ENCODE peak calls at places on chromosome 16, in ten cellular contexts. K is Caki2; L is EH; V is stimulated activated CD4-positive, alpha-beta T cell treated with anti-CD3 and anti-CD28 coated beads, Interleukin-1b, Interleukin-23, amount 100 ng/mL, for 24 hours; G is dermis microvascular lymphatic vessel endothelial cell; T is GM04504; F is NCI-H2081; Q is HEK293T; B is activated CD4-positive, alpha-beta T cell treated with anti-CD3 and anti-CD28 coated beads, Interleukin-2, amount 10 ng/mL, durations not matched to agents 7 days and 5 days; X is effector memory CD8-positive, alpha-beta T cell. R is an unnamed sample.

GRCh38 chr16:14369734-14370598 is 260.1 kb downstream of the PARN start:
- DNase-seq in K (no peak), L (peak; percentile 70), V (no peak), G (peak; percentile 53), T (no peak), F (no peak), Q (no peak), B (no peak), X (no peak), R (no peak)

GRCh38 chr16:20611975-20612471 is 35.9 kb upstream of the ACSM2B start:
- DNase-seq in K (no peak), L (no peak), V (no peak), G (no peak), T (no peak), F (no peak), Q (no peak), B (no peak), X (no peak), R (no peak)

GRCh38 chr16:51592013-51592501 is 441.0 kb upstream of the SALL1 start:
- DNase-seq in K (peak; percentile 41), L (no peak), V (no peak), G (no peak), T (no peak), F (peak; percentile 9), Q (peak; percentile 14), B (no peak), X (no peak), R (no peak)

GRCh38 chr16:88468289-88469129 is 15.4 kb downstream of the ZFPM1 start:
- DNase-seq in K (peak; percentile 80), L (peak; percentile 55), V (no peak), G (no peak), T (no peak), F (no peak), Q (peak; percentile 66), B (peak; percentile 30), X (no peak), R (peak; percentile 62)

GRCh38 chr16:50857881-50858280 is 116.0 kb downstream of the CYLD start:
- DNase-seq in K (no peak), L (no peak), V (no peak), G (no peak), T (no peak), F (no peak), Q (no peak), B (no peak), X (no peak), R (no peak)

GRCh38 chr16:89893642-89894548 is 20.5 kb downstream of the TCF25 start:
- DNase-seq in K (no peak), L (no peak), V (no peak), G (no peak), T (no peak), F (no peak), Q (no peak), B (no peak), X (no peak), R (no peak)

GRCh38 chr16:87828071-87828971 is 41.0 kb downstream of the SLC7A5 start:
- DNase-seq in K (no peak), L (no peak), V (no peak), G (no peak), T (no peak), F (peak; percentile 77), Q (no peak), B (no peak), X (no peak), R (no peak)

GRCh38 chr16:57192720-57193486 is 6.8 kb downstream of the RSPRY1 start:
- DNase-seq in K (no peak), L (peak; percentile 47), V (no peak), G (no peak), T (no peak), F (no peak), Q (no peak), B (no peak), X (no peak), R (no peak)

GRCh38 chr16:67723151-67723915 is 4.2 kb upstream of the GFOD2 start:
- DNase-seq in K (peak; percentile 30), L (peak; percentile 93), V (no peak), G (no peak), T (peak; percentile 72), F (no peak), Q (no peak), B (no peak), X (no peak), R (peak; percentile 51)

GRCh38 chr16:28494141-28494851 is at the start of gene APOBR:
- DNase-seq in K (no peak), L (no peak), V (peak; percentile 71), G (no peak), T (no peak), F (no peak), Q (no peak), B (peak; percentile 94), X (peak; percentile 87), R (peak; percentile 72)

GRCh38 chr16:49552273-49552928 is 178.8 kb downstream of the C16orf78 start:
- DNase-seq in K (no peak), L (no peak), V (no peak), G (no peak), T (no peak), F (no peak), Q (no peak), B (no peak), X (no peak), R (no peak)

GRCh38 chr16:4140652-4141051 is 24.4 kb upstream of the ADCY9 start:
- DNase-seq in K (peak; percentile 58), L (peak; percentile 62), V (no peak), G (no peak), T (no peak), F (no peak), Q (no peak), B (no peak), X (no peak), R (no peak)

GRCh38 chr16:29806641-29807425 is 504 bp downstream of the MAZ start:
- DNase-seq in K (peak; percentile 81), L (peak; percentile 47), V (no peak), G (no peak), T (no peak), F (peak; percentile 84), Q (peak; percentile 71), B (peak; percentile 64), X (no peak), R (peak; percentile 81)

GRCh38 chr16:84040823-84041391 is 1.7 kb downstream of the SLC38A8 start:
- DNase-seq in K (no peak), L (peak; percentile 85), V (no peak), G (no peak), T (peak; percentile 66), F (no peak), Q (no peak), B (no peak), X (no peak), R (peak; percentile 57)

GRCh38 chr16:67767953-67768352 is 38.4 kb downstream of the RANBP10 start:
- DNase-seq in K (no peak), L (peak; percentile 78), V (no peak), G (no peak), T (peak; percentile 11), F (no peak), Q (no peak), B (no peak), X (no peak), R (peak; percentile 51)

GRCh38 chr16:600781-601180 is 10.9 kb downstream of the RAB40C start:
- DNase-seq in K (no peak), L (peak; percentile 20), V (no peak), G (no peak), T (no peak), F (no peak), Q (no peak), B (no peak), X (no peak), R (no peak)

GRCh38 chr16:76583466-76583865 is 306.3 kb downstream of the CNTNAP4 start:
- DNase-seq in K (no peak), L (no peak), V (no peak), G (no peak), T (no peak), F (peak; percentile 91), Q (no peak), B (no peak), X (no peak), R (peak; percentile 33)

GRCh38 chr16:58692450-58692849 is 7.9 kb upstream of the SLC38A7 start:
- DNase-seq in K (no peak), L (no peak), V (no peak), G (no peak), T (no peak), F (no peak), Q (no peak), B (no peak), X (no peak), R (no peak)

GRCh38 chr16:86495756-86496261 is 14.5 kb upstream of the FOXF1 start:
- DNase-seq in K (no peak), L (no peak), V (no peak), G (no peak), T (no peak), F (no peak), Q (no peak), B (no peak), X (no peak), R (no peak)

GRCh38 chr16:84137287-84137686 is 7.7 kb downstream of the HSDL1 start:
- DNase-seq in K (no peak), L (no peak), V (no peak), G (no peak), T (no peak), F (no peak), Q (no peak), B (no peak), X (no peak), R (no peak)

GRCh38 chr16:55326261-55326802 is 2.3 kb downstream of the IRX6 start:
- DNase-seq in K (no peak), L (no peak), V (no peak), G (no peak), T (no peak), F (no peak), Q (no peak), B (no peak), X (no peak), R (no peak)

GRCh38 chr16:7332611-7333010 is at the start of gene RBFOX1:
- DNase-seq in K (no peak), L (no peak), V (no peak), G (no peak), T (no peak), F (no peak), Q (no peak), B (no peak), X (no peak), R (no peak)

GRCh38 chr16:53545433-53545832 is 42.4 kb upstream of the AKTIP start:
- DNase-seq in K (no peak), L (no peak), V (no peak), G (no peak), T (no peak), F (no peak), Q (no peak), B (peak; percentile 73), X (peak; percentile 8), R (no peak)